ENCODE peak calls at places on chromosomes 3 and 15, in seven cellular contexts. C is effector memory CD4-positive, alpha-beta T cell; D is psoas muscle; I is breast epithelium; L is mucosa of descending colon; Z is fibroblast of lung; K is iPS DF 6.9. O is an unnamed sample. For H3K4me1, the result is how much of the 10 kb centered on the place peaks cover.

GRCh38 chr3:146646251-146646650 is 41.1 kb upstream of the PLSCR5 start:
- DNase-seq in Z (peak), L (no peak), D (no peak), I (no peak), K (no peak), C (no peak), O (no peak)

GRCh38 chr3:124993462-124993861 is 58.9 kb upstream of the MUC13 start:
- DNase-seq in D (peak), Z (peak), C (no peak), K (no peak), I (no peak), L (no peak), O (no peak)

GRCh38 chr15:63430766-63431451 is 49.3 kb upstream of the CA12 start:
- DNase-seq in K (no peak), D (no peak), C (no peak), L (no peak), I (no peak), Z (peak), O (no peak)

GRCh38 chr3:111582114-111582461 is 13.1 kb downstream of the ZBED2 start:
- DNase-seq in D (no peak), L (no peak), K (no peak), C (no peak), Z (peak), I (no peak), O (no peak)

GRCh38 chr15:39628821-39629220 is 47.9 kb downstream of the THBS1 start:
- DNase-seq in C (no peak), I (no peak), L (no peak), K (no peak), D (no peak), Z (peak), O (no peak)

GRCh38 chr15:75646944-75647364 is 758 bp upstream of the SNX33 start:
- DNase-seq in C (no peak), L (peak), D (no peak), I (peak), Z (no peak), K (no peak), O (peak)

GRCh38 chr3:51637941-51638471 is 33.0 kb upstream of the TEX264 start:
- DNase-seq in K (peak), C (no peak), L (peak), Z (peak), D (no peak), I (no peak), O (no peak)

GRCh38 chr3:194995334-194995733 is 275.6 kb downstream of the XXYLT1 start:
- DNase-seq in D (no peak), I (no peak), C (no peak), L (no peak), K (no peak), Z (no peak), O (no peak)

GRCh38 chr3:65672876-65673815 is 365.6 kb downstream of the MAGI1 start:
- DNase-seq in K (peak), Z (peak), D (peak), L (peak), C (no peak), I (no peak), O (peak)

GRCh38 chr3:185584681-185585080 is 1.4 kb upstream of the SENP2 start:
- DNase-seq in C (no peak), I (no peak), K (no peak), Z (no peak), L (peak), D (no peak), O (no peak)

GRCh38 chr15:89767411-89767915 is 8.7 kb upstream of the MESP2 start:
- DNase-seq in K (no peak), L (no peak), Z (no peak), C (no peak), I (peak), D (no peak), O (no peak)

GRCh38 chr3:112979244-112979832 is 4.4 kb upstream of the CD200R1 start:
- DNase-seq in Z (peak), D (no peak), K (no peak), I (no peak), L (peak), C (no peak), O (no peak)

GRCh38 chr3:156425651-156426050 is 129.3 kb downstream of the SSR3 start:
- DNase-seq in I (no peak), L (no peak), C (no peak), D (no peak), Z (no peak), K (no peak), O (no peak)

GRCh38 chr3:56878046-56878445 is 76.3 kb upstream of the ARHGEF3 start:
- DNase-seq in I (no peak), C (peak), L (no peak), Z (no peak), K (no peak), D (no peak), O (no peak)

GRCh38 chr3:10467904-10468610 is 37.3 kb downstream of the ATP2B2 start:
- DNase-seq in Z (no peak), D (peak), L (no peak), I (no peak), K (no peak), C (no peak), O (no peak)

GRCh38 chr3:78517932-78518331 is 1249.9 kb downstream of the ROBO1 start:
- DNase-seq in D (no peak), K (no peak), I (no peak), L (no peak), Z (no peak), C (no peak), O (no peak)

GRCh38 chr3:41164776-41165175 is 34.5 kb upstream of the CTNNB1 start:
- DNase-seq in K (no peak), C (no peak), D (no peak), Z (no peak), L (no peak), I (no peak), O (no peak)

GRCh38 chr15:69104050-69104750 is 56.2 kb upstream of the GLCE start:
- DNase-seq in Z (no peak), D (no peak), C (no peak), L (no peak), I (no peak), K (no peak), O (no peak)

GRCh38 chr3:105938101-105938500 is 69.3 kb upstream of the CBLB start:
- DNase-seq in L (no peak), K (no peak), I (no peak), D (no peak), Z (peak), C (no peak), O (no peak)

GRCh38 chr15:84960391-84961113 is 21.1 kb upstream of the PDE8A start:
- DNase-seq in D (no peak), C (no peak), I (no peak), K (no peak), L (no peak), Z (no peak), O (no peak)

GRCh38 chr3:42180901-42181300 is 85.1 kb downstream of the CCK start:
- DNase-seq in Z (no peak), D (no peak), I (no peak), K (no peak), C (no peak), L (peak), O (no peak)

GRCh38 chr3:94004301-94004910 is 24.0 kb downstream of the STX19 start:
- DNase-seq in L (peak), K (no peak), Z (peak), C (no peak), D (no peak), I (no peak), O (no peak)

GRCh38 chr3:171446801-171447578 is 13.2 kb downstream of the TNIK start:
- DNase-seq in L (no peak), I (no peak), C (no peak), D (no peak), Z (peak), K (no peak), O (no peak)

GRCh38 chr15:65642588-65642987 is 20.9 kb downstream of the SLC24A1 start:
- DNase-seq in L (peak), D (no peak), I (no peak), Z (no peak), C (no peak), K (no peak), O (no peak)

GRCh38 chr3:167684389-167684993 is 30.7 kb upstream of the WDR49 start:
- DNase-seq in K (peak), D (no peak), C (no peak), L (peak), Z (peak), I (no peak), O (no peak)

GRCh38 chr3:48679416-48680380 is 6.0 kb downstream of the NCKIPSD start:
- DNase-seq in C (no peak), I (no peak), L (no peak), Z (no peak), K (no peak), D (no peak), O (no peak)

GRCh38 chr3:122660575-122660974 is 20.1 kb upstream of the PARP14 start:
- DNase-seq in D (no peak), L (no peak), Z (no peak), I (no peak), C (no peak), K (peak), O (no peak)

GRCh38 chr15:96505014-96505413 is 174.5 kb downstream of the NR2F2 start:
- DNase-seq in Z (no peak), C (no peak), I (no peak), K (no peak), L (no peak), D (no peak), O (no peak)

GRCh38 chr3:39383913-39384664 is 919 bp downstream of the SLC25A38 start:
- DNase-seq in C (peak), D (peak), K (peak), L (peak), Z (peak), I (peak), O (peak)

GRCh38 chr15:62307551-62307950 is 142.5 kb upstream of the C2CD4B start:
- DNase-seq in L (no peak), Z (no peak), I (no peak), D (no peak), K (no peak), C (no peak), O (no peak)

GRCh38 chr15:45126535-45127158 is 3.0 kb downstream of the DUOXA1 start:
- DNase-seq in I (no peak), C (no peak), L (peak), Z (peak), D (no peak), K (no peak), O (peak)

GRCh38 chr15:53658827-53659226 is 100.6 kb downstream of the WDR72 start:
- DNase-seq in Z (peak), I (no peak), K (no peak), C (no peak), L (peak), D (no peak), O (no peak)

GRCh38 chr3:197802505-197803459 is 11.7 kb downstream of the LRCH3 start:
- DNase-seq in D (no peak), Z (no peak), L (no peak), C (no peak), I (no peak), K (no peak), O (no peak)

GRCh38 chr15:80560601-80561025 is 134.5 kb upstream of the ABHD17C start:
- DNase-seq in K (no peak), L (no peak), I (no peak), D (no peak), Z (no peak), C (no peak), O (no peak)

GRCh38 chr3:53072653-53073552 is 27.0 kb upstream of the SFMBT1 start:
- DNase-seq in C (peak), L (peak), K (peak), Z (peak), I (peak), D (peak), O (peak)
- H3K4me3 ChIP-seq in C (peak), L (peak), K (peak), Z (peak), I (peak), D (peak), O (peak)

GRCh38 chr3:9395570-9396300 is 1.7 kb upstream of the SETD5 start:
- DNase-seq in L (no peak), Z (no peak), K (no peak), I (no peak), D (no peak), C (no peak), O (no peak)

GRCh38 chr3:9397911-9398714 is 698 bp downstream of the SETD5 start:
- DNase-seq in Z (peak), I (peak), L (peak), K (no peak), D (peak), C (no peak), O (peak)

GRCh38 chr3:9397331-9397910 is at the start of gene SETD5:
- DNase-seq in I (peak), C (peak), Z (peak), D (peak), K (peak), L (peak), O (peak)

GRCh38 chr3:9396632-9397330 is 634 bp upstream of the SETD5 start:
- DNase-seq in K (peak), L (peak), Z (peak), C (peak), D (peak), I (peak), O (peak)

DNA sequence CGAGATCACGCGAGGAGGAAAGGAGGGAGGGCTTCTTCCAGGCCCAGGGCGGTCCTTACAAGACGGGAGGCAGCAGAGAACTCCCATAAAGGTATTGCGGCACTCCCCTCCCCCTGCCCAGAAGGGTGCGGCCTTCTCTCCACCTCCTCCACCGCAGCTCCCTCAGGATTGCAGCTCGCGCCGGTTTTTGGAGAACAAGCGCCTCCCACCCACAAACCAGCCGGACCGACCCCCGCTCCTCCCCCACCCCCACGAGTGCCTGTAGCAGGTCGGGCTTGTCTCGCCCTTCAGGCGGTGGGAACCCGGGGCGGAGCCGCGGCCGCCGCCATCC is 1.1 kb upstream of the SETD5 start:
- DNase-seq in D (no peak), Z (peak), L (peak), I (peak), C (no peak), K (peak), O (peak)
- H3K4me1 ChIP-seq in D (half or more), Z (under half), L (under half), I (under half), C (under half), K (under half), O (half or more)

DNA sequence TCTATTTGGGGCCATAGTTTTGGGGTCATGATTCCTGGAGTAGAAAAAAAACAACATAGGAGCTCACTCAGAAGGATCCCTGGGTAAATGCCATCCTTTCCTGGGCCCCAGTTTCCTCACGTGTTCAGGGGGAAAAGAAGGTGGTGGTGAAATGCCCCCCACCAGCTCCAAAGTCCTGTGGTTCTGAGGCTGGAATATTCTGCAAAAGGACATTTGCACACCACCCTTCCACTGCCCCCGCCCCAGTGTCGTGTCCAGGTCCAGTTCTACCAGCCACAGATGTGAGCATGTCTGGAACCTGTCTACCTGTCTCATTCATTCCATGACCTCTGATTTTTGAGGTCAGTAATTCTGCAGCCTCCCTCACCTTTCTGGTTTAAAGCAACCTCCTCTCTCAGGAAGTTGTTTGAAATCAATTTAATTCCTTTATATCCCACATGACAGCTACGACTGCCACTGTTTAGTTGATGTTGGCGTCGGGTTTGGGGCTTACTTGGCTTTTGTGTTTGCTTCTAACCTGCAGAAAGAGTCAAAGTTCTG is 82.1 kb downstream of the SMAD3 start:
- DNase-seq in I (no peak), C (no peak), K (no peak), Z (no peak), D (no peak), L (no peak), O (no peak)
- H3K4me3 ChIP-seq in I (no peak), C (no peak), K (no peak), Z (no peak), D (no peak), L (no peak), O (no peak)

GRCh38 chr3:128081226-128081625 is 29.0 kb downstream of the SEC61A1 start:
- DNase-seq in K (no peak), Z (no peak), D (no peak), C (no peak), L (no peak), I (no peak), O (no peak)

GRCh38 chr3:128079823-128080222 is 27.6 kb downstream of the SEC61A1 start:
- DNase-seq in K (no peak), C (no peak), L (no peak), D (no peak), I (no peak), Z (no peak), O (no peak)

GRCh38 chr3:128081846-128082245 is 29.6 kb downstream of the SEC61A1 start:
- DNase-seq in K (no peak), Z (peak), I (no peak), L (peak), D (no peak), C (no peak), O (no peak)

GRCh38 chr3:128078875-128079274 is 26.6 kb downstream of the SEC61A1 start:
- DNase-seq in C (no peak), Z (no peak), D (no peak), I (no peak), K (no peak), L (no peak), O (no peak)

GRCh38 chr3:128080323-128080898 is 28.2 kb downstream of the SEC61A1 start:
- DNase-seq in Z (peak), I (no peak), D (no peak), C (no peak), L (no peak), K (no peak), O (no peak)
- H3K4me1 ChIP-seq in Z (half or more), I (under half), D (under half), C (under half), L (under half), K (under half), O (under half)

DNA sequence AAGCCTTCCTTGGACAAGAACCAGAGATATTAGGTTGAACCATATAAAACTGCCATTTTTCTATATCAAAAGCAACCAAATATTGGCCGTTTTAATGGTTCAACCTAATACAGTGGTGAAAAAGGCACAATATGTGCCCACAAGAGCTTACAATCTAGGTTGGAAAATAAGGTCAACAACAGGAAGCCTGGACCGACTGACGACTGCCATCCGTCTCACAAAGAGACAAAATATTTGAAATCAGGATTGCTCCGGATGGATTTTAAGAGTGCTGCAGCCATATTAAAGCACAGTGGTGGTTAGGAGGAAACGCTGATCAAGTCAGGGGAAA is 1.4 kb downstream of the AHSG start:
- DNase-seq in C (no peak), L (no peak), I (no peak), Z (no peak), D (no peak), K (no peak), O (no peak)
- H3K4me3 ChIP-seq in C (no peak), L (no peak), I (no peak), Z (no peak), D (no peak), K (no peak), O (no peak)

GRCh38 chr15:59794229-59794886 is 105.2 kb upstream of the BNIP2 start:
- DNase-seq in L (no peak), D (no peak), K (no peak), C (no peak), I (no peak), Z (no peak), O (no peak)

GRCh38 chr15:59792359-59792758 is 103.2 kb upstream of the BNIP2 start:
- DNase-seq in C (peak), Z (no peak), K (no peak), L (no peak), I (no peak), D (no peak), O (no peak)

GRCh38 chr15:59801649-59802048 is 112.5 kb upstream of the BNIP2 start:
- DNase-seq in I (no peak), L (no peak), C (no peak), Z (no peak), K (no peak), D (no peak), O (no peak)

GRCh38 chr15:59798605-59798917 is 109.4 kb upstream of the BNIP2 start:
- DNase-seq in C (no peak), I (no peak), K (no peak), D (no peak), Z (no peak), L (no peak), O (no peak)

DNA sequence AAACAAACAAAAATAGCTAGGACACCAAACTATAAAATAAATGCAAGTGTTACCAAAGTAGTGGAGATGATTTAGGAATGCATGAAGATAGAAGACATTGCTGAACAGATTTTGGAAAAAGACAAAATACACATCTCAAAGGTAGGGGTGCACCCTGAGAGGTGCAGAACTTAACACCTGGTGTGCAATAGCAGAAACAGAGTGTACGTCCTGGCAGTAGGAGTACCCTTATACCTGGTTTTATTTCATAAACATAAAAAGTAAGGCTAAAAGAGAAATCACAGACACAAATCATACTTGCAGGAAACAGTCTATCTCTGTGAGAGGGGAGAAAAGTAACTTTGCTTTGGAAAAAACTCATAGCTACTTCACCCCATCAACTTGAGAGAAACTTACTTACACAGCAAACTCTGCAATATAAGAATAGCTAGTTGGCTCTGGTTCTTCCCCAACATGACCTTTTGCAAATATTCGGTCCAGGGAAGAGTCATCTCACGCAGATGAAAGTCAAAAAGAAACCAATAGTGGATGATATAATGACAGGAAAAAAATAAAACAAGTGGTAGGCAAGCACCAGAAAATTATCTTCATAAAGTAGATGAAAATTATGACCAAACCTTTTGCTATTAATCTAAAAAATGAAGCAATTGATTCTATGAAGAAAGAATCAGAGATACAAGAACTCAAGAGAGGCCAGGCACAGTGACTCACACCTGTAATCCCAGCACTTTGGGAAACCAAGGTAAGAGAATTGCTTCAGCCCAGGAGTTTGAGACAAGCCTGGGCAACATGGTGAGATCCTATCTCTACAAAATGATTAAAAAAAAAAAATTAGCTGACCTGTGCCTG is 108.9 kb upstream of the BNIP2 start:
- DNase-seq in I (no peak), C (no peak), D (no peak), K (no peak), Z (no peak), L (no peak), O (no peak)
- H3K4me1 ChIP-seq in I (under half), C (under half), D (under half), K (under half), Z (under half), L (under half), O (under half)